ENCODE peak calls at places on chromosomes 6 and 20, in seven cellular contexts. E is activated gamma-delta T cell treated with anti-CD3 and anti-CD28 coated beads, Interleukin-2, amount 50 U/mL, for 16 hours; L is HuH-7; P is H7; W is T follicular helper cell; H is Calu3; F is activated CD4-positive, alpha-beta T cell treated with anti-CD3 and anti-CD28 coated beads, Interleukin-2, amount 50 U/mL, for 1 hour. T is an unnamed sample.

GRCh38 chr20:24531626-24532419 is 62.4 kb downstream of the SYNDIG1 start:
- DNase-seq in E (no peak), W (no peak), P (no peak), F (no peak), H (no peak), L (no peak), T (no peak)

GRCh38 chr6:73694711-73695411 is 1.1 kb upstream of the CD109 start:
- DNase-seq in H (no peak), P (no peak), E (no peak), L (no peak), W (no peak), F (no peak), T (no peak)

GRCh38 chr6:131129657-131130545 is 5.4 kb upstream of the AKAP7 start:
- DNase-seq in E (no peak), W (no peak), H (no peak), P (no peak), F (no peak), L (no peak), T (no peak)

GRCh38 chr20:1338096-1338495 is 9.2 kb upstream of the SDCBP2 start:
- DNase-seq in F (no peak), E (no peak), L (no peak), W (no peak), H (no peak), P (no peak), T (no peak)

GRCh38 chr6:116533233-116533957 is 12.1 kb downstream of the TRAPPC3L start:
- DNase-seq in E (no peak), L (no peak), P (no peak), F (no peak), W (no peak), H (no peak), T (no peak)

GRCh38 chr6:35419431-35419830 is 32.7 kb upstream of the FANCE start:
- DNase-seq in E (no peak), H (no peak), W (no peak), P (peak; percentile 72), F (no peak), L (no peak), T (no peak)

GRCh38 chr20:4812641-4813075 is 90.9 kb downstream of the PRND start:
- DNase-seq in W (no peak), E (no peak), F (no peak), L (no peak), P (no peak), H (no peak), T (no peak)

GRCh38 chr6:65545920-65546319 is 161.1 kb downstream of the EYS start:
- DNase-seq in W (no peak), F (no peak), L (no peak), P (no peak), H (no peak), E (no peak), T (no peak)

GRCh38 chr20:54251093-54251492 is 43.2 kb downstream of the PFDN4 start:
- DNase-seq in L (no peak), H (no peak), W (no peak), P (no peak), F (no peak), E (no peak), T (no peak)

GRCh38 chr6:33710296-33711121 is 991 bp downstream of the UQCC2 start:
- DNase-seq in W (no peak), L (no peak), E (no peak), H (no peak), P (peak; percentile 33), F (no peak), T (no peak)

GRCh38 chr20:38181207-38181693 is 16.2 kb upstream of the TGM2 start:
- DNase-seq in P (no peak), E (no peak), F (no peak), L (no peak), W (no peak), H (no peak), T (no peak)

GRCh38 chr6:80625405-80625804 is 518.9 kb downstream of the BCKDHB start:
- DNase-seq in F (no peak), E (no peak), P (no peak), L (no peak), H (no peak), W (no peak), T (no peak)

GRCh38 chr20:61737346-61737745 is 328.3 kb downstream of the TAF4 start:
- DNase-seq in H (no peak), F (no peak), E (no peak), W (no peak), L (no peak), P (no peak), T (no peak)

GRCh38 chr20:61303217-61303616 is 51.2 kb downstream of the CDH4 start:
- DNase-seq in L (no peak), H (no peak), W (no peak), F (no peak), P (no peak), E (no peak), T (no peak)

GRCh38 chr6:15464211-15464725 is 198.6 kb downstream of the DTNBP1 start:
- DNase-seq in P (peak; percentile 56), F (peak; percentile 62), L (no peak), E (peak; percentile 44), H (peak; percentile 49), W (peak; percentile 49), T (peak; percentile 34)

GRCh38 chr20:52540489-52540888 is 348.9 kb upstream of the ZFP64 start:
- DNase-seq in L (no peak), F (no peak), W (no peak), E (no peak), H (no peak), P (no peak), T (no peak)

GRCh38 chr6:47169785-47170685 is 127.9 kb upstream of the ADGRF1 start:
- DNase-seq in F (no peak), W (no peak), L (no peak), E (no peak), H (no peak), P (no peak), T (no peak)

GRCh38 chr20:33770005-33770404 is 38.2 kb downstream of the ZNF341 start:
- DNase-seq in F (no peak), P (no peak), L (no peak), H (no peak), W (no peak), E (no peak), T (no peak)

GRCh38 chr6:166626177-166627038 is 643 bp downstream of the RPS6KA2 start:
- DNase-seq in E (no peak), W (peak; percentile 10), P (peak; percentile 66), H (peak; percentile 27), F (peak; percentile 23), L (no peak), T (no peak)

GRCh38 chr20:34302312-34302722 is 838 bp downstream of the AHCY start:
- DNase-seq in H (peak; percentile 23), P (no peak), F (no peak), L (no peak), W (no peak), E (no peak), T (no peak)

GRCh38 chr6:168263351-168263905 is 56.1 kb downstream of the DACT2 start:
- DNase-seq in L (no peak), E (no peak), H (no peak), F (no peak), W (no peak), P (no peak), T (no peak)

GRCh38 chr20:12072945-12073245 is 155.2 kb downstream of the BTBD3 start:
- DNase-seq in E (no peak), L (no peak), W (no peak), F (no peak), P (no peak), H (no peak), T (no peak)

GRCh38 chr20:56750430-56750829 is 121.3 kb downstream of the TFAP2C start:
- DNase-seq in L (no peak), W (no peak), F (no peak), E (no peak), H (no peak), P (peak; percentile 87), T (no peak)

GRCh38 chr6:26187292-26187691 is 100.1 kb downstream of the HFE start:
- DNase-seq in E (no peak), W (no peak), H (no peak), L (no peak), P (no peak), F (no peak), T (no peak)

GRCh38 chr6:811806-812205 is 118.9 kb upstream of the EXOC2 start:
- DNase-seq in H (no peak), F (no peak), P (no peak), L (no peak), W (no peak), E (no peak), T (no peak)

GRCh38 chr6:113381957-113382356 is 475.2 kb upstream of the MARCKS start:
- DNase-seq in E (no peak), H (peak; percentile 25), W (no peak), P (no peak), F (no peak), L (no peak), T (no peak)

GRCh38 chr6:168627798-168628551 is 187.0 kb downstream of the SMOC2 start:
- DNase-seq in F (no peak), W (no peak), L (no peak), H (no peak), P (no peak), E (no peak), T (no peak)

GRCh38 chr6:165895421-165896165 is 232.6 kb upstream of the PDE10A start:
- DNase-seq in P (no peak), E (no peak), F (no peak), L (no peak), W (no peak), H (peak; percentile 58), T (no peak)

GRCh38 chr20:58173930-58174707 is 54.3 kb downstream of the ANKRD60 start:
- DNase-seq in H (no peak), W (no peak), P (no peak), F (no peak), E (no peak), L (no peak), T (no peak)

GRCh38 chr20:58361549-58361948 is 27.5 kb upstream of the VAPB start:
- DNase-seq in L (no peak), H (no peak), F (no peak), W (no peak), E (no peak), P (peak; percentile 25), T (no peak)

GRCh38 chr20:56249244-56249955 is 868 bp downstream of the MC3R start:
- DNase-seq in W (no peak), P (peak; percentile 6), F (no peak), E (no peak), L (peak; percentile 56), H (peak; percentile 4), T (no peak)

GRCh38 chr20:43662943-43663655 is 3.8 kb upstream of the MYBL2 start:
- DNase-seq in F (no peak), P (no peak), L (no peak), E (no peak), W (no peak), H (no peak), T (peak; percentile 33)

GRCh38 chr6:74578339-74578738 is 627.5 kb downstream of the COL12A1 start:
- DNase-seq in H (no peak), E (no peak), L (no peak), W (no peak), P (no peak), F (no peak), T (no peak)

GRCh38 chr6:112237644-112238043 is 16.7 kb downstream of the LAMA4 start:
- DNase-seq in E (no peak), H (no peak), L (no peak), P (no peak), F (no peak), W (no peak), T (no peak)

GRCh38 chr6:79436232-79436631 is 101.0 kb downstream of the LCA5 start:
- DNase-seq in P (no peak), W (no peak), E (no peak), F (no peak), L (no peak), H (no peak), T (no peak)

GRCh38 chr6:79946242-79946641 is 1.1 kb downstream of the ELOVL4 start:
- DNase-seq in L (peak; percentile 47), W (no peak), E (no peak), F (peak; percentile 11), H (peak; percentile 11), P (peak; percentile 60), T (no peak)

GRCh38 chr6:21259660-21260059 is 333.9 kb upstream of the SOX4 start:
- DNase-seq in P (no peak), E (no peak), W (no peak), F (no peak), H (no peak), L (no peak), T (no peak)

GRCh38 chr6:168355716-168356522 is 36.3 kb upstream of the DACT2 start:
- DNase-seq in P (peak; percentile 91), H (peak; percentile 77), F (no peak), L (peak; percentile 97), E (no peak), W (no peak), T (no peak)

T was measured in H54.